ENCODE peak calls at places on chromosomes 6 and 20, in eight cellular contexts. One of them, this sample, is unnamed.

GRCh38 chr20:43938932-43939761 is 24.5 kb downstream of the TOX2 start:
- DNase-seq in GM04503: peak
- DNase-seq in posterior cingulate gyrus: no peak
- DNase-seq in NCI-H774: no peak
- DNase-seq in OCI-LY7: no peak
- DNase-seq in AG04450: peak
- DNase-seq in AG08395: peak
- DNase-seq in amniotic stem cell: peak
- DNase-seq in this sample: peak

GRCh38 chr6:36685926-36686667 is 7.6 kb downstream of the CDKN1A start:
- DNase-seq in GM04503: no peak
- DNase-seq in posterior cingulate gyrus: no peak
- DNase-seq in NCI-H774: no peak
- DNase-seq in OCI-LY7: no peak
- DNase-seq in AG04450: no peak
- DNase-seq in AG08395: no peak
- DNase-seq in amniotic stem cell: no peak
- DNase-seq in this sample: no peak

GRCh38 chr6:44237813-44238433 is 9.0 kb upstream of the HSP90AB1 start:
- DNase-seq in GM04503: no peak
- DNase-seq in posterior cingulate gyrus: peak
- DNase-seq in NCI-H774: peak
- DNase-seq in OCI-LY7: peak
- DNase-seq in AG04450: no peak
- DNase-seq in AG08395: peak
- DNase-seq in amniotic stem cell: peak
- DNase-seq in this sample: no peak

GRCh38 chr20:44541957-44542356 is 20.1 kb upstream of the SERINC3 start:
- DNase-seq in GM04503: no peak
- DNase-seq in posterior cingulate gyrus: no peak
- DNase-seq in NCI-H774: no peak
- DNase-seq in OCI-LY7: no peak
- DNase-seq in AG04450: no peak
- DNase-seq in AG08395: no peak
- DNase-seq in amniotic stem cell: no peak
- DNase-seq in this sample: no peak

GRCh38 chr20:4157516-4157915 is 142.2 kb upstream of the RNF24 start:
- DNase-seq in GM04503: no peak
- DNase-seq in posterior cingulate gyrus: no peak
- DNase-seq in NCI-H774: no peak
- DNase-seq in OCI-LY7: no peak
- DNase-seq in AG04450: no peak
- DNase-seq in AG08395: no peak
- DNase-seq in amniotic stem cell: no peak
- DNase-seq in this sample: no peak

GRCh38 chr6:159693128-159693893 is at the start of gene SOD2:
- DNase-seq in GM04503: no peak
- DNase-seq in posterior cingulate gyrus: peak
- DNase-seq in NCI-H774: peak
- DNase-seq in OCI-LY7: peak
- DNase-seq in AG04450: peak
- DNase-seq in AG08395: peak
- DNase-seq in amniotic stem cell: no peak
- DNase-seq in this sample: peak

GRCh38 chr6:136550330-136551071 is at the start of gene MAP7:
- DNase-seq in GM04503: no peak
- DNase-seq in posterior cingulate gyrus: peak
- DNase-seq in NCI-H774: peak
- DNase-seq in OCI-LY7: no peak
- DNase-seq in AG04450: no peak
- DNase-seq in AG08395: peak
- DNase-seq in amniotic stem cell: no peak
- DNase-seq in this sample: no peak

GRCh38 chr6:132400641-132401119 is 595 bp downstream of the MOXD1 start:
- DNase-seq in GM04503: no peak
- DNase-seq in posterior cingulate gyrus: no peak
- DNase-seq in NCI-H774: no peak
- DNase-seq in OCI-LY7: no peak
- DNase-seq in AG04450: no peak
- DNase-seq in AG08395: no peak
- DNase-seq in amniotic stem cell: no peak
- DNase-seq in this sample: no peak

GRCh38 chr6:11525468-11526155 is 11.9 kb upstream of the TMEM170B start:
- DNase-seq in GM04503: peak
- DNase-seq in posterior cingulate gyrus: no peak
- DNase-seq in NCI-H774: no peak
- DNase-seq in OCI-LY7: no peak
- DNase-seq in AG04450: no peak
- DNase-seq in AG08395: peak
- DNase-seq in amniotic stem cell: no peak
- DNase-seq in this sample: peak

GRCh38 chr6:39273394-39273793 is 40.8 kb downstream of the KCNK17 start:
- DNase-seq in GM04503: no peak
- DNase-seq in posterior cingulate gyrus: no peak
- DNase-seq in NCI-H774: no peak
- DNase-seq in OCI-LY7: no peak
- DNase-seq in AG04450: no peak
- DNase-seq in AG08395: no peak
- DNase-seq in amniotic stem cell: no peak
- DNase-seq in this sample: no peak

GRCh38 chr20:43984587-43984986 is 69.9 kb downstream of the TOX2 start:
- DNase-seq in GM04503: no peak
- DNase-seq in posterior cingulate gyrus: no peak
- DNase-seq in NCI-H774: no peak
- DNase-seq in OCI-LY7: no peak
- DNase-seq in AG04450: no peak
- DNase-seq in AG08395: no peak
- DNase-seq in amniotic stem cell: no peak
- DNase-seq in this sample: no peak

GRCh38 chr6:84652356-84653026 is 111.9 kb downstream of the TBX18 start:
- DNase-seq in GM04503: peak
- DNase-seq in posterior cingulate gyrus: no peak
- DNase-seq in NCI-H774: no peak
- DNase-seq in OCI-LY7: no peak
- DNase-seq in AG04450: peak
- DNase-seq in AG08395: peak
- DNase-seq in amniotic stem cell: peak
- DNase-seq in this sample: peak

GRCh38 chr6:105137388-105137787 is 42.4 kb downstream of the POPDC3 start:
- DNase-seq in GM04503: no peak
- DNase-seq in posterior cingulate gyrus: peak
- DNase-seq in NCI-H774: peak
- DNase-seq in OCI-LY7: no peak
- DNase-seq in AG04450: no peak
- DNase-seq in AG08395: peak
- DNase-seq in amniotic stem cell: no peak
- DNase-seq in this sample: no peak

GRCh38 chr20:14711681-14712080 is 374.3 kb upstream of the FLRT3 start:
- DNase-seq in GM04503: no peak
- DNase-seq in posterior cingulate gyrus: no peak
- DNase-seq in NCI-H774: no peak
- DNase-seq in OCI-LY7: no peak
- DNase-seq in AG04450: no peak
- DNase-seq in AG08395: no peak
- DNase-seq in amniotic stem cell: no peak
- DNase-seq in this sample: no peak

GRCh38 chr6:117477988-117478852 is 4.3 kb upstream of the DCBLD1 start:
- DNase-seq in GM04503: no peak
- DNase-seq in posterior cingulate gyrus: no peak
- DNase-seq in NCI-H774: no peak
- DNase-seq in OCI-LY7: peak
- DNase-seq in AG04450: no peak
- DNase-seq in AG08395: peak
- DNase-seq in amniotic stem cell: no peak
- DNase-seq in this sample: no peak

GRCh38 chr6:104995989-104996617 is 39.2 kb downstream of the LIN28B start:
- DNase-seq in GM04503: no peak
- DNase-seq in posterior cingulate gyrus: no peak
- DNase-seq in NCI-H774: no peak
- DNase-seq in OCI-LY7: no peak
- DNase-seq in AG04450: no peak
- DNase-seq in AG08395: peak
- DNase-seq in amniotic stem cell: peak
- DNase-seq in this sample: peak

GRCh38 chr20:18166939-18167338 is 29.3 kb downstream of the KAT14 start:
- DNase-seq in GM04503: no peak
- DNase-seq in posterior cingulate gyrus: no peak
- DNase-seq in NCI-H774: no peak
- DNase-seq in OCI-LY7: peak
- DNase-seq in AG04450: no peak
- DNase-seq in AG08395: no peak
- DNase-seq in amniotic stem cell: no peak
- DNase-seq in this sample: no peak

GRCh38 chr20:21670126-21670525 is 35.3 kb upstream of the PAX1 start:
- DNase-seq in GM04503: no peak
- DNase-seq in posterior cingulate gyrus: no peak
- DNase-seq in NCI-H774: no peak
- DNase-seq in OCI-LY7: no peak
- DNase-seq in AG04450: no peak
- DNase-seq in AG08395: no peak
- DNase-seq in amniotic stem cell: no peak
- DNase-seq in this sample: no peak

This sample was measured in stromal cell of bone marrow.